ENCODE peak calls at places on chromosomes 16 and 17, in six cellular contexts. One of them, this sample, is unnamed.

GRCh38 chr16:16071631-16072244 is 122.3 kb downstream of the ABCC1 start:
- DNase-seq in fibroblast of lung: peak; percentile 84
- DNase-seq in adipocyte: no peak
- DNase-seq in trophoblast cell: no peak
- DNase-seq in esophagus squamous epithelium: no peak
- DNase-seq in ascending aorta: no peak
- DNase-seq in this sample: peak; percentile 49

GRCh38 chr17:3983945-3984484 is 19.8 kb upstream of the ATP2A3 start:
- DNase-seq in fibroblast of lung: peak; percentile 34
- DNase-seq in adipocyte: no peak
- DNase-seq in trophoblast cell: no peak
- DNase-seq in esophagus squamous epithelium: no peak
- DNase-seq in ascending aorta: no peak
- DNase-seq in this sample: peak; percentile 33

GRCh38 chr17:9002236-9002609 is 19.1 kb upstream of the NTN1 start:
- DNase-seq in fibroblast of lung: no peak
- DNase-seq in adipocyte: no peak
- DNase-seq in trophoblast cell: no peak
- DNase-seq in esophagus squamous epithelium: no peak
- DNase-seq in ascending aorta: no peak
- DNase-seq in this sample: no peak

GRCh38 chr17:18981642-18982424 is 22.7 kb downstream of the FAM83G start:
- DNase-seq in fibroblast of lung: peak; percentile 83
- DNase-seq in adipocyte: peak; percentile 73
- DNase-seq in trophoblast cell: peak; percentile 62
- DNase-seq in esophagus squamous epithelium: no peak
- DNase-seq in ascending aorta: no peak
- DNase-seq in this sample: peak; percentile 73

GRCh38 chr16:14434860-14435259 is 195.2 kb downstream of the PARN start:
- DNase-seq in fibroblast of lung: no peak
- DNase-seq in adipocyte: no peak
- DNase-seq in trophoblast cell: no peak
- DNase-seq in esophagus squamous epithelium: no peak
- DNase-seq in ascending aorta: no peak
- DNase-seq in this sample: no peak

GRCh38 chr16:84648595-84649510 is 542 bp downstream of the KLHL36 start:
- DNase-seq in fibroblast of lung: no peak
- DNase-seq in adipocyte: peak; percentile 44
- DNase-seq in trophoblast cell: peak; percentile 25
- DNase-seq in esophagus squamous epithelium: no peak
- DNase-seq in ascending aorta: no peak
- DNase-seq in this sample: no peak

GRCh38 chr17:3754458-3755334 is 31.0 kb downstream of the HASPIN start:
- DNase-seq in fibroblast of lung: no peak
- DNase-seq in adipocyte: no peak
- DNase-seq in trophoblast cell: peak; percentile 99
- DNase-seq in esophagus squamous epithelium: no peak
- DNase-seq in ascending aorta: no peak
- DNase-seq in this sample: no peak

GRCh38 chr17:1073241-1073962 is 76.5 kb downstream of the TIMM22 start:
- DNase-seq in fibroblast of lung: no peak
- DNase-seq in adipocyte: no peak
- DNase-seq in trophoblast cell: no peak
- DNase-seq in esophagus squamous epithelium: no peak
- DNase-seq in ascending aorta: no peak
- DNase-seq in this sample: no peak

GRCh38 chr17:67390646-67391480 is 13.8 kb downstream of the PITPNC1 start:
- DNase-seq in fibroblast of lung: peak; percentile 98
- DNase-seq in adipocyte: peak; percentile 91
- DNase-seq in trophoblast cell: no peak
- DNase-seq in esophagus squamous epithelium: no peak
- DNase-seq in ascending aorta: peak; percentile 41
- DNase-seq in this sample: peak; percentile 87

GRCh38 chr16:30534368-30535105 is at the start of gene ZNF747:
- DNase-seq in fibroblast of lung: peak; percentile 80
- DNase-seq in adipocyte: peak; percentile 92
- DNase-seq in trophoblast cell: peak; percentile 86
- DNase-seq in esophagus squamous epithelium: peak; percentile 37
- DNase-seq in ascending aorta: peak; percentile 61
- DNase-seq in this sample: peak; percentile 77

GRCh38 chr16:30533748-30534367 is 800 bp downstream of the ZNF747 start:
- DNase-seq in fibroblast of lung: no peak
- DNase-seq in adipocyte: no peak
- DNase-seq in trophoblast cell: no peak
- DNase-seq in esophagus squamous epithelium: no peak
- DNase-seq in ascending aorta: no peak
- DNase-seq in this sample: peak; percentile 12

GRCh38 chr16:30535106-30535776 is 583 bp upstream of the ZNF747 start:
- DNase-seq in fibroblast of lung: peak; percentile 18
- DNase-seq in adipocyte: peak; percentile 43
- DNase-seq in trophoblast cell: no peak
- DNase-seq in esophagus squamous epithelium: no peak
- DNase-seq in ascending aorta: no peak
- DNase-seq in this sample: no peak

GRCh38 chr16:30533146-30533522 is 1.5 kb downstream of the ZNF747 start:
- DNase-seq in fibroblast of lung: no peak
- DNase-seq in adipocyte: no peak
- DNase-seq in trophoblast cell: peak; percentile 53
- DNase-seq in esophagus squamous epithelium: no peak
- DNase-seq in ascending aorta: no peak
- DNase-seq in this sample: no peak

DNA sequence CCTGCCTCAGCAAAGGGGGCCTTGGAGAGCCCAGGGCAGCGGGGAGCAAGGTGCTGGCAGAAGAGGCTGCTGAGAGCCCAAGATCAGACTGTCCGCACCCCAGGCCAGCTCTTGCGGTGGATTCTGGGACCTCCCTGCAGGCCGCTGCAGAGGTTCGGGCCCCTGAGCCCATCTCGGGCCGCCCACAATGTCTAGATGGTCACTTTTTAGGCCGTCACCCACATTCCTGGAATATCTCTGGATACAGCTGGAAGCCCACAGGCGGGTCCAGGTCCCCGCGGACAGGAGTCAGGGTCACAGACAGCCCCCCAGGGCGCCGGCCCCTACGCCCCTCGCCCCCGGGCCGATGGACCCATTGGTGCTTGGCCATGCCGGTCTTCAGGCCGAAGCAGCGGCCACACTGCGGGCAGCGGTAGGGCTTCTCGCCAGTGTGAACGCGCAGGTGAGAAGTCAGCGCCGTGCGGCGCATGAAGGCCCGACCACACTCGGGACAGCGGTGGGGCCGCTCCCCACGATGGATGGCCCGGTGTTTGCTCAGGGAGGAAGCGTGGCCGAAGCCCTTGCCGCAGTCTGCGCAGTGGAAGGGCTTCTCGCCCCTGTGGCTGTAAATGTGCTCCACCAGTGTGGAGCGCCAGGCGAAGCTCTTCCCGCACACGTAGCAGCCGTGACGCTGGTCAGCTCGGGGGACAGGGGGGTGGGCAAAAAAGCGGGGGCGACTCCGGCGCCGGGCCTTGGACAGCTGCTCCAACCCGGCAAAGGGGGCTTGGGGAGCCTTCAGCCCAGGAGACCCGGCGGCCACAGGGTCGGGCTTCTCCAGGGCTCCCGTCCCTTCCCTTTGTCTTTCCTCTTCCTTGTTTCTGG is 2.1 kb downstream of the ZNF747 start:
- DNase-seq in fibroblast of lung: no peak
- DNase-seq in adipocyte: no peak
- DNase-seq in trophoblast cell: no peak
- DNase-seq in esophagus squamous epithelium: no peak
- DNase-seq in ascending aorta: no peak
- DNase-seq in this sample: no peak
- H3K4me3 ChIP-seq in fibroblast of lung: no peak overlapping the region
- H3K4me3 ChIP-seq in adipocyte: no peak overlapping the region
- H3K4me3 ChIP-seq in trophoblast cell: no peak overlapping the region
- H3K4me3 ChIP-seq in esophagus squamous epithelium: no peak overlapping the region
- H3K4me3 ChIP-seq in ascending aorta: no peak overlapping the region
- H3K4me3 ChIP-seq in this sample: no peak overlapping the region

GRCh38 chr16:10897134-10897533 is 20.1 kb downstream of the CIITA start:
- DNase-seq in fibroblast of lung: no peak
- DNase-seq in adipocyte: no peak
- DNase-seq in trophoblast cell: no peak
- DNase-seq in esophagus squamous epithelium: no peak
- DNase-seq in ascending aorta: no peak
- DNase-seq in this sample: no peak

GRCh38 chr16:10895053-10895946 is 18.3 kb downstream of the CIITA start:
- DNase-seq in fibroblast of lung: peak; percentile 32
- DNase-seq in adipocyte: peak; percentile 64
- DNase-seq in trophoblast cell: no peak
- DNase-seq in esophagus squamous epithelium: no peak
- DNase-seq in ascending aorta: no peak
- DNase-seq in this sample: peak; percentile 21

GRCh38 chr16:10892782-10893181 is 15.8 kb downstream of the CIITA start:
- DNase-seq in fibroblast of lung: no peak
- DNase-seq in adipocyte: no peak
- DNase-seq in trophoblast cell: no peak
- DNase-seq in esophagus squamous epithelium: no peak
- DNase-seq in ascending aorta: no peak
- DNase-seq in this sample: no peak

GRCh38 chr16:10896165-10896564 is 19.2 kb downstream of the CIITA start:
- DNase-seq in fibroblast of lung: no peak
- DNase-seq in adipocyte: no peak
- DNase-seq in trophoblast cell: no peak
- DNase-seq in esophagus squamous epithelium: no peak
- DNase-seq in ascending aorta: no peak
- DNase-seq in this sample: no peak

DNA sequence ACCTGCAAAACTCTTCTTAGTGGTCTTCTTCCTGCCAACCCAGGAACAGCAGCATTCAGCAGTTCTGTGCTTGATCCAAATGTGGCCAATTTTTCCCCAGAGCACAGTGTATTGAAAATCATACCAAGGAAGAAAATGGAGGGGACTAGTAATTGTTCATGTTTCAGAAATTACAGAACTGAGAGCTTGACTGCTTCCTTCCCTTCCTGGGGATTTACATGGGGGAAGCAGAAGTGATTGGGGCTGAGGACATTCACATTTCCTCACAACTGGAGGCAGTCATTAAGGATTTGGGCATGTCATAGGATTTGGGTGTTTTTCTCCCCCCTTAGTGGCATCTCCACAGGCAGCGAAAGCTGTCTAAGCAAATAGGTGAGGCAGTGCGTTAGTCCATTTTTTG is 19.7 kb downstream of the CIITA start:
- DNase-seq in fibroblast of lung: no peak
- DNase-seq in adipocyte: no peak
- DNase-seq in trophoblast cell: no peak
- DNase-seq in esophagus squamous epithelium: no peak
- DNase-seq in ascending aorta: no peak
- DNase-seq in this sample: no peak
- H3K4me3 ChIP-seq in fibroblast of lung: no peak overlapping the region
- H3K4me3 ChIP-seq in adipocyte: no peak overlapping the region
- H3K4me3 ChIP-seq in trophoblast cell: no peak overlapping the region
- H3K4me3 ChIP-seq in esophagus squamous epithelium: no peak overlapping the region
- H3K4me3 ChIP-seq in ascending aorta: no peak overlapping the region
- H3K4me3 ChIP-seq in this sample: no peak overlapping the region

GRCh38 chr17:49996495-49997255 is 1.7 kb upstream of the DLX3 start:
- DNase-seq in fibroblast of lung: no peak
- DNase-seq in adipocyte: peak; percentile 79
- DNase-seq in trophoblast cell: peak; percentile 62
- DNase-seq in esophagus squamous epithelium: no peak
- DNase-seq in ascending aorta: no peak
- DNase-seq in this sample: no peak
- H3K4me3 ChIP-seq in fibroblast of lung: peak overlapping the region; percentile 50
- H3K4me3 ChIP-seq in adipocyte: peak overlapping the region; percentile 68
- H3K4me3 ChIP-seq in trophoblast cell: peak overlapping the region; percentile 53
- H3K4me3 ChIP-seq in esophagus squamous epithelium: peak overlapping the region; percentile 39
- H3K4me3 ChIP-seq in ascending aorta: peak overlapping the region; percentile 53
- H3K4me3 ChIP-seq in this sample: peak overlapping the region; percentile 60

GRCh38 chr17:57862410-57862989 is 12.7 kb upstream of the MRPS23 start:
- DNase-seq in fibroblast of lung: no peak
- DNase-seq in adipocyte: no peak
- DNase-seq in trophoblast cell: no peak
- DNase-seq in esophagus squamous epithelium: no peak
- DNase-seq in ascending aorta: no peak
- DNase-seq in this sample: no peak
- H3K4me3 ChIP-seq in fibroblast of lung: no peak overlapping the region
- H3K4me3 ChIP-seq in adipocyte: peak overlapping the region; percentile 57
- H3K4me3 ChIP-seq in trophoblast cell: no peak overlapping the region
- H3K4me3 ChIP-seq in esophagus squamous epithelium: peak overlapping the region; percentile 39
- H3K4me3 ChIP-seq in ascending aorta: peak overlapping the region; percentile 49
- H3K4me3 ChIP-seq in this sample: no peak overlapping the region

DNA sequence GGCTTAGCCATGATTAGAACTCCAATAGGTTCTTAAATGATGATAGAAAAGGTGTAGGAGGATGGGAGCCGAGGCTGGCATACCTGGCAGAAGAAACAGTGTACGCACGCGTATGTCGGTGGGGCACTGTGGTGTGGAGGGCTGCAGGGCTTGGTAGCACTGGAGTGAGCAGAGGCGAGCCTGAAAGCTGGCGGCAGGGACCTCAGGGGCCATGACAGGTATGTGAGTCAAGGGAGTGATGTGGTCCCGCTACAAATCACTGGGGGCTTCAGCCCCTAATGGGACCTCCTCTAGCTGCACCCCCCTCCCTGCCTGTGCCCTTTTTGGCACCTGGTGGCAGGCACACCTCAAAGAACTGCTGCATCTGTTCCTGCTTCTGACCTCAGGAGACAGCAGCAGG is 67.3 kb downstream of the RAI1 start:
- DNase-seq in fibroblast of lung: no peak
- DNase-seq in adipocyte: no peak
- DNase-seq in trophoblast cell: no peak
- DNase-seq in esophagus squamous epithelium: no peak
- DNase-seq in ascending aorta: no peak
- DNase-seq in this sample: no peak
- H3K4me3 ChIP-seq in fibroblast of lung: no peak overlapping the region
- H3K4me3 ChIP-seq in adipocyte: no peak overlapping the region
- H3K4me3 ChIP-seq in trophoblast cell: no peak overlapping the region
- H3K4me3 ChIP-seq in esophagus squamous epithelium: no peak overlapping the region
- H3K4me3 ChIP-seq in ascending aorta: no peak overlapping the region
- H3K4me3 ChIP-seq in this sample: no peak overlapping the region

This sample was measured in AG10803.